ENCODE peak calls at places on chromosomes 1 and 21, in six cellular contexts. Q is suprapubic skin, N is GM23338, W is fibroblast of the aortic adventitia, G is cardiac fibroblast, S is IMR-90. J is an unnamed sample.
A peak's percentile ranks its signal among the peaks of the same experiment; 100 is the strongest.

GRCh38 chr1:201171063-201172036 is 17.1 kb upstream of the TMEM9 start:
- DNase-seq in Q (peak; percentile 73), N (peak; percentile 74), W (peak; percentile 36), G (peak; percentile 33), S (peak; percentile 46), J (no peak)

GRCh38 chr1:181135815-181136737 is 47.6 kb downstream of the IER5 start:
- DNase-seq in Q (no peak), N (no peak), W (peak; percentile 91), G (peak; percentile 63), S (peak; percentile 94), J (peak; percentile 95)

GRCh38 chr1:23957096-23957495 is 2.5 kb upstream of the PNRC2 start:
- DNase-seq in Q (no peak), N (no peak), W (no peak), G (no peak), S (no peak), J (no peak)

GRCh38 chr1:218460367-218460766 is 115.2 kb downstream of the TGFB2 start:
- DNase-seq in Q (no peak), N (peak; percentile 36), W (peak; percentile 67), G (peak; percentile 85), S (peak; percentile 61), J (no peak)

GRCh38 chr1:38243106-38243505 is 196.5 kb upstream of the POU3F1 start:
- DNase-seq in Q (no peak), N (peak; percentile 51), W (no peak), G (no peak), S (no peak), J (no peak)

GRCh38 chr1:204464174-204464573 is 30.4 kb downstream of the PIK3C2B start:
- DNase-seq in Q (no peak), N (no peak), W (no peak), G (no peak), S (no peak), J (no peak)

GRCh38 chr1:29549001-29549400 is 312.7 kb downstream of the PTPRU start:
- DNase-seq in Q (peak; percentile 15), N (no peak), W (no peak), G (no peak), S (no peak), J (no peak)

GRCh38 chr1:150562384-150563339 is 13.5 kb downstream of the ADAMTSL4 start:
- DNase-seq in Q (no peak), N (peak; percentile 81), W (peak; percentile 22), G (no peak), S (no peak), J (no peak)

GRCh38 chr1:167722152-167722869 is 529 bp downstream of the MPZL1 start:
- DNase-seq in Q (peak; percentile 74), N (peak; percentile 75), W (peak; percentile 29), G (peak; percentile 42), S (peak; percentile 19), J (no peak)

GRCh38 chr1:155008015-155008941 is 5.7 kb downstream of the ZBTB7B start:
- DNase-seq in Q (no peak), N (peak; percentile 56), W (no peak), G (no peak), S (no peak), J (no peak)

GRCh38 chr1:112889052-112889451 is 66.9 kb downstream of the SLC16A1 start:
- DNase-seq in Q (no peak), N (no peak), W (no peak), G (no peak), S (no peak), J (no peak)

GRCh38 chr1:56302878-56303277 is 276.5 kb downstream of the PLPP3 start:
- DNase-seq in Q (no peak), N (no peak), W (no peak), G (no peak), S (peak; percentile 54), J (no peak)

GRCh38 chr1:3097861-3098260 is 28.9 kb downstream of the PRDM16 start:
- DNase-seq in Q (no peak), N (no peak), W (no peak), G (no peak), S (no peak), J (no peak)

GRCh38 chr1:41537788-41538351 is 53.4 kb upstream of the EDN2 start:
- DNase-seq in Q (peak; percentile 32), N (no peak), W (peak; percentile 87), G (peak; percentile 81), S (peak; percentile 88), J (peak; percentile 57)

GRCh38 chr21:35088235-35088865 is 39.2 kb upstream of the RUNX1 start:
- DNase-seq in Q (no peak), N (no peak), W (no peak), G (no peak), S (peak; percentile 46), J (no peak)

GRCh38 chr1:85566890-85567289 is 13.7 kb upstream of the CCN1 start:
- DNase-seq in Q (no peak), N (no peak), W (peak; percentile 39), G (no peak), S (peak; percentile 39), J (no peak)

GRCh38 chr1:61269648-61270047 is 187.3 kb downstream of the NFIA start:
- DNase-seq in Q (no peak), N (no peak), W (no peak), G (no peak), S (no peak), J (no peak)

GRCh38 chr21:44263221-44263671 is 1.5 kb upstream of the DNMT3L start:
- DNase-seq in Q (peak; percentile 61), N (peak; percentile 52), W (no peak), G (no peak), S (no peak), J (no peak)

GRCh38 chr1:117120774-117121588 is 568 bp downstream of the TRIM45 start:
- DNase-seq in Q (no peak), N (peak; percentile 66), W (peak; percentile 45), G (no peak), S (peak; percentile 57), J (no peak)

GRCh38 chr1:7761103-7761502 is 10.0 kb upstream of the VAMP3 start:
- DNase-seq in Q (no peak), N (peak; percentile 18), W (no peak), G (no peak), S (no peak), J (no peak)

GRCh38 chr21:46111857-46112730 is 14.2 kb downstream of the COL6A2 start:
- DNase-seq in Q (peak; percentile 60), N (no peak), W (no peak), G (no peak), S (no peak), J (no peak)

GRCh38 chr1:19636065-19636464 is 8.0 kb upstream of the NBL1 start:
- DNase-seq in Q (no peak), N (no peak), W (no peak), G (no peak), S (no peak), J (no peak)

GRCh38 chr1:19639999-19640362 is 4.1 kb upstream of the NBL1 start:
- DNase-seq in Q (no peak), N (no peak), W (no peak), G (no peak), S (peak; percentile 34), J (no peak)

GRCh38 chr1:182093781-182094180 is 32.3 kb upstream of the ZNF648 start:
- DNase-seq in Q (no peak), N (no peak), W (no peak), G (no peak), S (no peak), J (no peak)

GRCh38 chr21:45115141-45115540 is 40.8 kb downstream of the ADARB1 start:
- DNase-seq in Q (no peak), N (no peak), W (no peak), G (no peak), S (no peak), J (no peak)

GRCh38 chr1:25433389-25434186 is 2.9 kb downstream of the MACO1 start:
- DNase-seq in Q (no peak), N (no peak), W (peak; percentile 33), G (peak; percentile 49), S (no peak), J (no peak)

GRCh38 chr1:25431495-25432363 is 1.0 kb downstream of the MACO1 start:
- DNase-seq in Q (peak; percentile 66), N (no peak), W (peak; percentile 11), G (no peak), S (no peak), J (no peak)

GRCh38 chr1:25432364-25432719 is 1.6 kb downstream of the MACO1 start:
- DNase-seq in Q (no peak), N (no peak), W (peak; percentile 5), G (no peak), S (no peak), J (no peak)

GRCh38 chr1:25430666-25431494 is at the start of gene MACO1:
- DNase-seq in Q (peak; percentile 97), N (peak; percentile 98), W (peak; percentile 98), G (peak; percentile 96), S (peak; percentile 94), J (peak; percentile 89)

DNA sequence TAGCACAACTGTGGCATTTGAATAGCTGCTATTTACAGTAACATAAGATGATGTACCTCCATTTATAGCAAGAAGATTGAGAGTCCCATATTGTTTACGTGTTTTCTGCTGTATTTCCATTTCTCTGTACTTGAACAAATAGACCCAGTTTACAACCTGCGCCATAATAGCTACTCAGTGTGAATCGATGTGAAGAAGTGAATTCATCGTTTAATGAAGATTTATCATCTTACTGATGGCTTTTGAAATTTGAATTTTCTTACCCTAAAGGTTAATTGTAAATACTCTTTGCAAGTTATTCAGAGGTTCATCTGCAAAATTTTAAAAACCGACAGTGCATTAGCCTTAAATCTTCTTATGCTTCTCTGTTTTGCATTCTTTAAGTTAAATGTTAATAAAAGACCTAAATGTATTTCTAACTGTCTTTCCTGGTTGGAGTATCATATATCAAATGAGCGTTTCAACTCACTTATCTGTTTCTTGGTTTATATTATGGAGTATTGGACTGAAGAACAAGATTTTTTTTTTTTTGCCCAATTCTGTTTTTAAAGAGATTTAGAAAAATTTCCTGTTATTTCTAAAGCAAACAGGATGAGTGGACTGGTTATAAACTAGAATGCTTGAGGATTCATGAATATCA is 2.2 kb downstream of the MACO1 start:
- DNase-seq in Q (no peak), N (no peak), W (no peak), G (no peak), S (no peak), J (no peak)
- H3K4me3 ChIP-seq in Q (no peak overlapping the region), N (no peak overlapping the region), W (peak overlapping the region; percentile 90), G (no peak overlapping the region), S (no peak overlapping the region), J (no peak overlapping the region)

GRCh38 chr1:229452956-229453801 is 19.3 kb upstream of the ACTA1 start:
- DNase-seq in Q (no peak), N (peak; percentile 49), W (peak; percentile 47), G (peak; percentile 47), S (peak; percentile 50), J (no peak)
- TF ChIP-seq CTCF in Q (peak; percentile 9), N (peak; percentile 69), W (peak; percentile 57), G (peak; percentile 53), S (peak; percentile 50), J (peak; percentile 33)

GRCh38 chr1:26996665-26997064 is 3.2 kb downstream of the TRNP1 start:
- DNase-seq in Q (no peak), N (peak; percentile 16), W (no peak), G (no peak), S (no peak), J (no peak)
- H3K4me3 ChIP-seq in Q (no peak overlapping the region), N (peak overlapping the region; percentile 94), W (no peak overlapping the region), G (peak overlapping the region; percentile 77), S (no peak overlapping the region), J (peak overlapping the region; percentile 91)

DNA sequence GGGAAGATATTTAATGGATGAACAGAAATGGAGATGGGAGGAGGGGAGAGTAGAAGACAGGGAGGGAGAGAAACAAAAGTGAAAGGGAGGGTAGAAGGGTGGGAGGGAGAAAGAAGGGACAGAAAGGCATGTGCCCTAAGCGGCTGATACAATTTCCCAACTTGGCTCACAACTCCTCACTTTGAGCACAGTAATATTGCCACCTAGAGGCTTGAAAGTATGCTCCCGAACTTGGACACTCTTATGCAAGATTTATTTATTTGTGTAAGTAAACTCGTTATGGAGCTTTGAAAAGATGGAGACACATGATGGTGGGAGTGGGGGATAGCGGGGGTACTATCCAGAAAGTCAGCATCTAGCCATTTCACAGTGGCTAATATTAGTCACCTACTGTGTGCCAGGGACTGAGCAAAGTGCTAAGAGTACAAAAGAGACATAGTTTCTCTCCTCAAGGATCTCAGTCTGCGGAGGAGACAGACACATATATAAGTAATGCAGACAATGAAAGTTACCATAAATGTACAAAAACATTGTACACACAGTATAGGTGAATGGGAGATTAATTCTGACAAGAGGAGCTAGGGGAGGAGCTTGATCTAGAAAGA is 189.7 kb downstream of the SEC16B start:
- DNase-seq in Q (no peak), N (peak; percentile 71), W (peak; percentile 75), G (peak; percentile 77), S (peak; percentile 57), J (peak; percentile 15)
- TF ChIP-seq CTCF in Q (no peak), N (peak; percentile 68), W (peak; percentile 63), G (peak; percentile 55), S (peak; percentile 48), J (peak; percentile 47)